ENCODE peak calls at places on chromosomes 12 and 14, in six cellular contexts. One of them, this sample, is unnamed.

GRCh38 chr12:76441016-76441415 is 92.8 kb upstream of the BBS10 start:
- DNase-seq in endodermal cell: no peak
- DNase-seq in tibial artery: no peak
- DNase-seq in heart right ventricle: no peak
- DNase-seq in CD8-positive, alpha-beta memory T cell: no peak
- DNase-seq in ascending aorta: no peak
- DNase-seq in this sample: no peak

GRCh38 chr14:32087173-32087861 is 10.2 kb downstream of the ARHGAP5 start:
- DNase-seq in endodermal cell: peak; percentile 59
- DNase-seq in tibial artery: no peak
- DNase-seq in heart right ventricle: no peak
- DNase-seq in CD8-positive, alpha-beta memory T cell: no peak
- DNase-seq in ascending aorta: no peak
- DNase-seq in this sample: no peak

GRCh38 chr12:98909749-98910148 is 264.7 kb downstream of the APAF1 start:
- DNase-seq in endodermal cell: peak; percentile 94
- DNase-seq in tibial artery: no peak
- DNase-seq in heart right ventricle: no peak
- DNase-seq in CD8-positive, alpha-beta memory T cell: no peak
- DNase-seq in ascending aorta: no peak
- DNase-seq in this sample: no peak

GRCh38 chr12:72647139-72647538 is 375.0 kb downstream of the TRHDE start:
- DNase-seq in endodermal cell: no peak
- DNase-seq in tibial artery: no peak
- DNase-seq in heart right ventricle: no peak
- DNase-seq in CD8-positive, alpha-beta memory T cell: no peak
- DNase-seq in ascending aorta: no peak
- DNase-seq in this sample: no peak

GRCh38 chr12:6821271-6821673 is 349 bp upstream of the GPR162 start:
- DNase-seq in endodermal cell: peak; percentile 93
- DNase-seq in tibial artery: no peak
- DNase-seq in heart right ventricle: peak; percentile 70
- DNase-seq in CD8-positive, alpha-beta memory T cell: no peak
- DNase-seq in ascending aorta: peak; percentile 52
- DNase-seq in this sample: peak; percentile 21

GRCh38 chr12:110079477-110080400 is 31.4 kb upstream of the C12orf76 start:
- DNase-seq in endodermal cell: no peak
- DNase-seq in tibial artery: no peak
- DNase-seq in heart right ventricle: peak; percentile 49
- DNase-seq in CD8-positive, alpha-beta memory T cell: peak; percentile 83
- DNase-seq in ascending aorta: no peak
- DNase-seq in this sample: peak; percentile 83

GRCh38 chr14:39491134-39491541 is 58.9 kb upstream of the FBXO33 start:
- DNase-seq in endodermal cell: no peak
- DNase-seq in tibial artery: no peak
- DNase-seq in heart right ventricle: no peak
- DNase-seq in CD8-positive, alpha-beta memory T cell: no peak
- DNase-seq in ascending aorta: no peak
- DNase-seq in this sample: peak; percentile 37

GRCh38 chr14:67265131-67265530 is 23.9 kb downstream of the PALS1 start:
- DNase-seq in endodermal cell: no peak
- DNase-seq in tibial artery: no peak
- DNase-seq in heart right ventricle: no peak
- DNase-seq in CD8-positive, alpha-beta memory T cell: no peak
- DNase-seq in ascending aorta: no peak
- DNase-seq in this sample: no peak

GRCh38 chr14:23138173-23138535 is 19.1 kb upstream of the CEBPE start:
- DNase-seq in endodermal cell: no peak
- DNase-seq in tibial artery: no peak
- DNase-seq in heart right ventricle: no peak
- DNase-seq in CD8-positive, alpha-beta memory T cell: no peak
- DNase-seq in ascending aorta: no peak
- DNase-seq in this sample: no peak

GRCh38 chr14:102954081-102954789 is 31.8 kb downstream of the AMN start:
- DNase-seq in endodermal cell: peak; percentile 74
- DNase-seq in tibial artery: no peak
- DNase-seq in heart right ventricle: no peak
- DNase-seq in CD8-positive, alpha-beta memory T cell: no peak
- DNase-seq in ascending aorta: no peak
- DNase-seq in this sample: no peak

GRCh38 chr14:102951034-102951433 is 28.6 kb downstream of the AMN start:
- DNase-seq in endodermal cell: no peak
- DNase-seq in tibial artery: no peak
- DNase-seq in heart right ventricle: no peak
- DNase-seq in CD8-positive, alpha-beta memory T cell: no peak
- DNase-seq in ascending aorta: no peak
- DNase-seq in this sample: no peak

GRCh38 chr14:102951799-102952198 is 29.3 kb downstream of the AMN start:
- DNase-seq in endodermal cell: no peak
- DNase-seq in tibial artery: no peak
- DNase-seq in heart right ventricle: no peak
- DNase-seq in CD8-positive, alpha-beta memory T cell: no peak
- DNase-seq in ascending aorta: no peak
- DNase-seq in this sample: no peak

GRCh38 chr14:102952276-102952675 is 29.8 kb downstream of the AMN start:
- DNase-seq in endodermal cell: no peak
- DNase-seq in tibial artery: no peak
- DNase-seq in heart right ventricle: no peak
- DNase-seq in CD8-positive, alpha-beta memory T cell: no peak
- DNase-seq in ascending aorta: no peak
- DNase-seq in this sample: no peak

GRCh38 chr14:102953100-102953499 is 30.6 kb downstream of the AMN start:
- DNase-seq in endodermal cell: no peak
- DNase-seq in tibial artery: no peak
- DNase-seq in heart right ventricle: no peak
- DNase-seq in CD8-positive, alpha-beta memory T cell: no peak
- DNase-seq in ascending aorta: no peak
- DNase-seq in this sample: no peak
- H3K27ac ChIP-seq in endodermal cell: no peak overlapping the region
- H3K27ac ChIP-seq in tibial artery: no peak overlapping the region
- H3K27ac ChIP-seq in heart right ventricle: no peak overlapping the region
- H3K27ac ChIP-seq in CD8-positive, alpha-beta memory T cell: no peak overlapping the region
- H3K27ac ChIP-seq in ascending aorta: no peak overlapping the region
- H3K27ac ChIP-seq in this sample: no peak overlapping the region

GRCh38 chr12:107025691-107026090 is 38.7 kb upstream of the MTERF2 start:
- DNase-seq in endodermal cell: no peak
- DNase-seq in tibial artery: no peak
- DNase-seq in heart right ventricle: no peak
- DNase-seq in CD8-positive, alpha-beta memory T cell: no peak
- DNase-seq in ascending aorta: no peak
- DNase-seq in this sample: no peak

GRCh38 chr12:107032266-107032665 is 45.3 kb upstream of the MTERF2 start:
- DNase-seq in endodermal cell: no peak
- DNase-seq in tibial artery: no peak
- DNase-seq in heart right ventricle: no peak
- DNase-seq in CD8-positive, alpha-beta memory T cell: no peak
- DNase-seq in ascending aorta: no peak
- DNase-seq in this sample: no peak

GRCh38 chr12:107027304-107028053 is 40.5 kb upstream of the MTERF2 start:
- DNase-seq in endodermal cell: no peak
- DNase-seq in tibial artery: no peak
- DNase-seq in heart right ventricle: no peak
- DNase-seq in CD8-positive, alpha-beta memory T cell: no peak
- DNase-seq in ascending aorta: no peak
- DNase-seq in this sample: peak; percentile 78
- H3K4me3 ChIP-seq in endodermal cell: no peak overlapping the region
- H3K4me3 ChIP-seq in tibial artery: no peak overlapping the region
- H3K4me3 ChIP-seq in heart right ventricle: no peak overlapping the region
- H3K4me3 ChIP-seq in CD8-positive, alpha-beta memory T cell: no peak overlapping the region
- H3K4me3 ChIP-seq in ascending aorta: no peak overlapping the region
- H3K4me3 ChIP-seq in this sample: no peak overlapping the region

GRCh38 chr14:96538663-96539317 is 36.6 kb downstream of the PAPOLA start:
- DNase-seq in endodermal cell: no peak
- DNase-seq in tibial artery: no peak
- DNase-seq in heart right ventricle: no peak
- DNase-seq in CD8-positive, alpha-beta memory T cell: no peak
- DNase-seq in ascending aorta: no peak
- DNase-seq in this sample: no peak
- H3K27ac ChIP-seq in endodermal cell: no peak overlapping the region
- H3K27ac ChIP-seq in tibial artery: no peak overlapping the region
- H3K27ac ChIP-seq in heart right ventricle: no peak overlapping the region
- H3K27ac ChIP-seq in CD8-positive, alpha-beta memory T cell: no peak overlapping the region
- H3K27ac ChIP-seq in ascending aorta: no peak overlapping the region
- H3K27ac ChIP-seq in this sample: no peak overlapping the region

DNA sequence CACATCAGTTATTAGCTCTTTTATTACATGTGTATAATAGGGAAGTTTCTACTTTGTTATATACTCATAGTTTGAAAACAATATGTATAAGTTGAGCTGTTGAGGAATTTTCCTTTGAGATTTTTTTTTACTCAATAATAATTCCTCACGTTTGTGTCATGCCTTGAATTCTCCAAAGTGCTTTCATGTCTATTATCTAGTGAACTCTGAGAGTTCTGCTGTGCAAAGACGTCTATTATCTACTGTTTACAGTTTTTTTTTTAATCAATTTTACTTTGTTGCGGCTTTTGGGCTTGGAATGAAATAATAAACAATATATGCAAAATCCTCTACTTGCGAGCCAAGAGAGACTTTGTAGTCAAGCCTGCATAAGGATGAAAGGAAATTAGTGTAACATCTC is 107.3 kb upstream of the FRMD6 start:
- DNase-seq in endodermal cell: no peak
- DNase-seq in tibial artery: no peak
- DNase-seq in heart right ventricle: no peak
- DNase-seq in CD8-positive, alpha-beta memory T cell: no peak
- DNase-seq in ascending aorta: no peak
- DNase-seq in this sample: no peak
- H3K4me3 ChIP-seq in endodermal cell: no peak overlapping the region
- H3K4me3 ChIP-seq in tibial artery: no peak overlapping the region
- H3K4me3 ChIP-seq in heart right ventricle: no peak overlapping the region
- H3K4me3 ChIP-seq in CD8-positive, alpha-beta memory T cell: no peak overlapping the region
- H3K4me3 ChIP-seq in ascending aorta: no peak overlapping the region
- H3K4me3 ChIP-seq in this sample: no peak overlapping the region

GRCh38 chr14:104148433-104149277 is 10.3 kb downstream of the KIF26A start:
- DNase-seq in endodermal cell: peak; percentile 62
- DNase-seq in tibial artery: no peak
- DNase-seq in heart right ventricle: peak; percentile 10
- DNase-seq in CD8-positive, alpha-beta memory T cell: peak; percentile 20
- DNase-seq in ascending aorta: no peak
- DNase-seq in this sample: no peak
- H3K27ac ChIP-seq in endodermal cell: no peak overlapping the region
- H3K27ac ChIP-seq in tibial artery: no peak overlapping the region
- H3K27ac ChIP-seq in heart right ventricle: no peak overlapping the region
- H3K27ac ChIP-seq in CD8-positive, alpha-beta memory T cell: no peak overlapping the region
- H3K27ac ChIP-seq in ascending aorta: no peak overlapping the region
- H3K27ac ChIP-seq in this sample: no peak overlapping the region

GRCh38 chr12:130335517-130336392 is 1.9 kb upstream of the PIWIL1 start:
- DNase-seq in endodermal cell: peak; percentile 82
- DNase-seq in tibial artery: no peak
- DNase-seq in heart right ventricle: no peak
- DNase-seq in CD8-positive, alpha-beta memory T cell: no peak
- DNase-seq in ascending aorta: no peak
- DNase-seq in this sample: peak; percentile 25
- H3K4me3 ChIP-seq in endodermal cell: no peak overlapping the region
- H3K4me3 ChIP-seq in tibial artery: no peak overlapping the region
- H3K4me3 ChIP-seq in heart right ventricle: no peak overlapping the region
- H3K4me3 ChIP-seq in CD8-positive, alpha-beta memory T cell: no peak overlapping the region
- H3K4me3 ChIP-seq in ascending aorta: no peak overlapping the region
- H3K4me3 ChIP-seq in this sample: no peak overlapping the region

DNA sequence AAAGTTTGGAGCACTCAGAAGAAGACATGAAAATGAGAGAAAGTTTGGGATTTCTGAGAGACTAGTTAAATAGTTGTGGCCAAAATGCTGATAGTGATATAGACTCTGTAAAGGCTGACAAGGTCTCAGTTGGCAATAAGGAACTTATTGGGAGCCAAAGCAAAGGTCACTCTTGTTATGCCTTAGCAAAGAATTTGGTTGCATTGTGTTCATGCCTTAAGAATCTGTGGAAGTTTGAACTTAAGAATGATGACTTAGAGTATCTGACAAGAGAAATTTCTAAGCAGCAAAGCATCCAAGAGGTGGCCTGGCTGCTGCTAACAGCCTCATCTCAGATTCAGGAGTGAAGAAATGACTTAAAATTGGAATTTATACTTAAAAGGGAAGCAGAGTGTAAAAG is 113.8 kb downstream of the PIK3C2G start:
- DNase-seq in endodermal cell: no peak
- DNase-seq in tibial artery: no peak
- DNase-seq in heart right ventricle: no peak
- DNase-seq in CD8-positive, alpha-beta memory T cell: no peak
- DNase-seq in ascending aorta: no peak
- DNase-seq in this sample: no peak
- H3K27ac ChIP-seq in endodermal cell: no peak overlapping the region
- H3K27ac ChIP-seq in tibial artery: no peak overlapping the region
- H3K27ac ChIP-seq in heart right ventricle: no peak overlapping the region
- H3K27ac ChIP-seq in CD8-positive, alpha-beta memory T cell: no peak overlapping the region
- H3K27ac ChIP-seq in ascending aorta: no peak overlapping the region
- H3K27ac ChIP-seq in this sample: no peak overlapping the region

GRCh38 chr14:104388011-104388521 is 191.5 kb upstream of the C14orf180 start:
- DNase-seq in endodermal cell: peak; percentile 29
- DNase-seq in tibial artery: no peak
- DNase-seq in heart right ventricle: no peak
- DNase-seq in CD8-positive, alpha-beta memory T cell: no peak
- DNase-seq in ascending aorta: no peak
- DNase-seq in this sample: no peak

GRCh38 chr14:104390941-104391901 is 188.3 kb upstream of the C14orf180 start:
- DNase-seq in endodermal cell: peak; percentile 38
- DNase-seq in tibial artery: peak; percentile 57
- DNase-seq in heart right ventricle: no peak
- DNase-seq in CD8-positive, alpha-beta memory T cell: peak; percentile 43
- DNase-seq in ascending aorta: no peak
- DNase-seq in this sample: no peak

GRCh38 chr14:104390221-104390931 is 189.2 kb upstream of the C14orf180 start:
- DNase-seq in endodermal cell: no peak
- DNase-seq in tibial artery: peak; percentile 62
- DNase-seq in heart right ventricle: no peak
- DNase-seq in CD8-positive, alpha-beta memory T cell: no peak
- DNase-seq in ascending aorta: no peak
- DNase-seq in this sample: no peak

GRCh38 chr14:104388631-104389325 is 190.8 kb upstream of the C14orf180 start:
- DNase-seq in endodermal cell: peak; percentile 35
- DNase-seq in tibial artery: no peak
- DNase-seq in heart right ventricle: no peak
- DNase-seq in CD8-positive, alpha-beta memory T cell: peak; percentile 36
- DNase-seq in ascending aorta: no peak
- DNase-seq in this sample: no peak

DNA sequence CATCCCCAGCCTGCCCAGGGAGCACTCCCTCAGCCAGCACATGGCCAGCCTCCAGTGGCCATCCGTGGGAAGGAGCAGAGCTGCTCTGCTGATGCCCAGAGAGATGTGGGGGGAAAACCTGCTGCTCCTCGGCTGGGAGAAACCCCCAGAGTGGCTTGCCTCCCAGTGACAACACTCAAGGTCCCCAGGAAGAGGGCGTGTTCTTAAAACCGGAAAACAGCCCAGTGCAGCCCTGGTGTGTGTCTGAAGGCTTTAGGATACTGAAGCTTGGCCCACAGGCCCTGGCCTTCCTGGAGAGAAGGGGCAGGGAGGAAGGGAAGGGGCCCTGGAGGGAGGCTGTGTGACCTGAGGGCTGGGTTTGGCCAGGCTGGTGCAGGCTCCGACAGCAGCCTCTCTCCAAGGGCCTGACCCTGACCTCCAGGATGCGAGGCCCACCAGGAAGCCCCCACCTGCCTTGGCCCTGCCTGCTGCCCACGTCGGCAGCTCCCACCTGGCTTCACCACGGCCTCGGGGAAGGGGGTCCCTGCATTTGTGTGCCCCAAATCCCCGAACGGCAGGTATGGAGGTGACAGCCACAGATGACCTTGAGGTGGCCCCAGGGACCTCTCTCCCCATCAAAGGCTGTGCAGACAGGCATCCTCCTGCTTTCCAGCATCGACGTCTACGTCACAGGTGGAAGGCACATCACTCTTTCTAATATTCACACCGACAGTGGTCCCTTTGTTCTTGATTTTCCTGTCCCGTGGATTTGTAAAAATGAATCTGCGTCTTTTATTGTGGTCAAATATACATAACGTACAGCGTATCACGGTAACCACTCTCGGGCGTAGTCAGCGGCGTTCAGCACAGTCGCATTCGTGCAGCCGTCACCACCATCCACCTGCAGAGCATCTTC is 190.0 kb upstream of the C14orf180 start:
- DNase-seq in endodermal cell: peak; percentile 32
- DNase-seq in tibial artery: no peak
- DNase-seq in heart right ventricle: no peak
- DNase-seq in CD8-positive, alpha-beta memory T cell: peak; percentile 51
- DNase-seq in ascending aorta: no peak
- DNase-seq in this sample: peak; percentile 82
- H3K4me3 ChIP-seq in endodermal cell: no peak overlapping the region
- H3K4me3 ChIP-seq in tibial artery: no peak overlapping the region
- H3K4me3 ChIP-seq in heart right ventricle: no peak overlapping the region
- H3K4me3 ChIP-seq in CD8-positive, alpha-beta memory T cell: peak overlapping the region; percentile 21
- H3K4me3 ChIP-seq in ascending aorta: no peak overlapping the region
- H3K4me3 ChIP-seq in this sample: no peak overlapping the region